ENCODE peak calls at places on chromosomes 1 and 21, in six cellular contexts. S is GM23338, T is WTC11, C is GM12878, X is K562, V is H1. J is an unnamed sample.

GRCh38 chr1:214989341-214989740 is 93.2 kb upstream of the KCNK2 start:
- DNase-seq in T (no peak), X (no peak), V (no peak), C (no peak), S (no peak), J (no peak)

GRCh38 chr1:73674945-73675561 is 522.9 kb downstream of the LRRIQ3 start:
- DNase-seq in T (no peak), V (no peak), S (peak), C (no peak), X (no peak), J (no peak)

GRCh38 chr1:117447661-117448060 is 80.4 kb downstream of the MAN1A2 start:
- DNase-seq in X (no peak), S (no peak), C (no peak), V (no peak), T (no peak), J (no peak)

GRCh38 chr21:40130476-40130875 is 263.2 kb downstream of the PCP4 start:
- DNase-seq in C (no peak), T (no peak), S (no peak), X (no peak), V (no peak), J (no peak)

GRCh38 chr1:205301842-205302588 is 19.5 kb downstream of the NUAK2 start:
- DNase-seq in V (no peak), T (no peak), X (no peak), S (no peak), C (no peak), J (no peak)

GRCh38 chr1:5286244-5286643 is 631.8 kb downstream of the AJAP1 start:
- DNase-seq in T (no peak), C (no peak), X (no peak), V (no peak), S (peak), J (no peak)

GRCh38 chr1:91511386-91511785 is 10.7 kb downstream of the CDC7 start:
- DNase-seq in V (no peak), C (no peak), T (no peak), S (peak), X (peak), J (peak)

GRCh38 chr1:34984435-34985062 is 598 bp downstream of the TMEM35B start:
- DNase-seq in T (no peak), V (no peak), X (peak), S (no peak), C (no peak), J (no peak)

GRCh38 chr21:42534901-42535378 is 21.3 kb downstream of the SLC37A1 start:
- DNase-seq in C (peak), X (no peak), V (no peak), S (no peak), T (no peak), J (no peak)

GRCh38 chr1:39692152-39693064 is 1.2 kb upstream of the HPCAL4 start:
- DNase-seq in V (no peak), T (peak), C (no peak), X (peak), S (peak), J (no peak)

GRCh38 chr1:189149547-189150375 is 1327.9 kb downstream of the BRINP3 start:
- DNase-seq in S (peak), T (peak), V (peak), C (no peak), X (peak), J (peak)

GRCh38 chr1:246724725-246725095 is 501 bp downstream of the SCCPDH start:
- DNase-seq in S (peak), T (peak), X (peak), V (no peak), C (no peak), J (no peak)

GRCh38 chr21:33763573-33763881 is 121.2 kb downstream of the ITSN1 start:
- DNase-seq in C (no peak), T (no peak), V (no peak), S (no peak), X (no peak), J (no peak)

GRCh38 chr21:33767960-33768359 is 125.7 kb downstream of the ITSN1 start:
- DNase-seq in T (no peak), V (no peak), C (no peak), X (no peak), S (no peak), J (no peak)

GRCh38 chr21:33770542-33770941 is 128.2 kb downstream of the ITSN1 start:
- DNase-seq in S (no peak), X (no peak), C (no peak), V (no peak), T (no peak), J (no peak)

GRCh38 chr21:33769057-33769456 is 126.8 kb downstream of the ITSN1 start:
- DNase-seq in T (no peak), V (no peak), S (no peak), X (no peak), C (no peak), J (no peak)

DNA sequence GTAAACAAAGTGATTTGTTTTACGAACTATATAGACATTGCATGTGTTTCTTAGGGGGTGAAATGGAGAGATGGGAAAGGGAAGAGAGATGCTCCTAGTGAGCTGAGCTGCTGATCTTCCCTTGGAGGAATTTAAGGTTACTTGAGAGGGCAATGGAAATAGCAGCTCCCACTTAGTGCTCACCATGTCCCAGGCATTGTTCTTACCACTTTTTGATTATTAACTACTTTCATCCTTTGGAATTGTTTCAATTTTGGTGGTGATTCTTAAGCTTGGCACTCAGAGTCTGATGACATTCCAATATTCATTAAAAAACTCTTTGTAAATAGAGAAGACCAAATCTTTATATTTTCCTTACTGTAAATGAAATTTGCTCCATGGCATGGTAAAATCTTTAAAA is 124.9 kb downstream of the ITSN1 start:
- DNase-seq in S (no peak), X (no peak), V (no peak), T (no peak), C (no peak), J (no peak)
- TF ChIP-seq CREB1 in S (no peak), X (no peak), V (no peak), T (no peak), C (no peak), J (no peak)

GRCh38 chr1:203557958-203558760 is 64.2 kb downstream of the OPTC start:
- DNase-seq in S (no peak), X (no peak), C (no peak), T (no peak), V (no peak), J (no peak)

GRCh38 chr1:203563291-203563690 is 63.3 kb upstream of the ATP2B4 start:
- DNase-seq in X (no peak), V (no peak), S (no peak), C (no peak), T (no peak), J (no peak)

GRCh38 chr1:203557390-203557789 is 63.4 kb downstream of the OPTC start:
- DNase-seq in T (no peak), X (no peak), C (no peak), S (no peak), V (no peak), J (no peak)

GRCh38 chr1:203556047-203556851 is 62.3 kb downstream of the OPTC start:
- DNase-seq in C (no peak), V (no peak), S (peak), X (no peak), T (peak), J (no peak)

DNA sequence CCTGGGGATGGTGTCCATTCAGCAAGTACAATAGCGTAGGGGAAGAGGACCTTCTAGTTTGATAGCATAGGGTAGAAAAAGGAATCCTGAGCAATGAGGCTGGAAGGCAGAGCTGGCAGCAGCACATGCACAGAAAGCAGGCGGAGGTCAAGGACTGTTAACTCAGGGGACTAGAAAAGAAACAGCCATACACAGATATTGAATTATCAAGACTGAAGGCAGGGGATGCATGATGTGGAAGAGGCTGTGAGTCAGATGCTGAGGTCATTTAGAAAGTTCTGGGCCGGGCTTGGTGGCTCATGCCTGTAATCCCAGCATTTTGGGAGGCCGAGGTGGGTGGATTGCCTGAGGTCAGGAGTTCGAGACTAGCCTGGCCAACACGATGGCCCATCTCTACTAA is 65.6 kb downstream of the OPTC start:
- DNase-seq in T (no peak), S (no peak), V (no peak), C (no peak), X (no peak), J (no peak)
- TF ChIP-seq CREB1 in T (no peak), S (no peak), V (no peak), C (no peak), X (no peak), J (no peak)

GRCh38 chr21:46500224-46500861 is 41.7 kb downstream of the DIP2A start:
- DNase-seq in X (peak), C (no peak), S (no peak), V (no peak), T (no peak), J (peak)
- TF ChIP-seq CREB1 in X (no peak), C (no peak), S (no peak), V (no peak), T (no peak), J (no peak)

GRCh38 chr1:41492341-41492848 is 7.9 kb upstream of the EDN2 start:
- DNase-seq in C (no peak), T (peak), X (peak), V (no peak), S (peak), J (no peak)

GRCh38 chr1:41493626-41494350 is 9.3 kb upstream of the EDN2 start:
- DNase-seq in C (no peak), X (peak), V (no peak), S (no peak), T (no peak), J (no peak)

GRCh38 chr1:41490911-41491310 is 6.4 kb upstream of the EDN2 start:
- DNase-seq in T (no peak), S (no peak), X (no peak), C (no peak), V (no peak), J (no peak)

GRCh38 chr1:41494351-41495170 is 10.1 kb upstream of the EDN2 start:
- DNase-seq in S (no peak), C (no peak), V (no peak), X (no peak), T (no peak), J (no peak)

GRCh38 chr1:41493117-41493536 is 8.6 kb upstream of the EDN2 start:
- DNase-seq in X (peak), S (no peak), V (no peak), T (no peak), C (no peak), J (no peak)
- TF ChIP-seq CREB1 in X (peak), S (no peak), V (no peak), T (no peak), C (no peak), J (no peak)

GRCh38 chr1:22207605-22208264 is 64.8 kb upstream of the WNT4 start:
- DNase-seq in C (no peak), V (no peak), X (no peak), S (peak), T (no peak), J (no peak)
- TF ChIP-seq CREB1 in C (no peak), V (no peak), X (no peak), S (no peak), T (no peak), J (no peak)

GRCh38 chr1:155954645-155955044 is 13.2 kb downstream of the RXFP4 start:
- DNase-seq in S (no peak), C (no peak), T (no peak), X (no peak), V (no peak), J (no peak)

GRCh38 chr1:155952505-155952890 is 11.1 kb downstream of the RXFP4 start:
- DNase-seq in X (no peak), T (no peak), C (no peak), S (no peak), V (no peak), J (no peak)

GRCh38 chr1:155947741-155948140 is 6.3 kb downstream of the RXFP4 start:
- DNase-seq in X (no peak), S (no peak), C (no peak), V (no peak), T (no peak), J (no peak)

GRCh38 chr1:155950829-155951228 is 9.4 kb downstream of the RXFP4 start:
- DNase-seq in X (no peak), T (no peak), S (no peak), V (no peak), C (no peak), J (no peak)

DNA sequence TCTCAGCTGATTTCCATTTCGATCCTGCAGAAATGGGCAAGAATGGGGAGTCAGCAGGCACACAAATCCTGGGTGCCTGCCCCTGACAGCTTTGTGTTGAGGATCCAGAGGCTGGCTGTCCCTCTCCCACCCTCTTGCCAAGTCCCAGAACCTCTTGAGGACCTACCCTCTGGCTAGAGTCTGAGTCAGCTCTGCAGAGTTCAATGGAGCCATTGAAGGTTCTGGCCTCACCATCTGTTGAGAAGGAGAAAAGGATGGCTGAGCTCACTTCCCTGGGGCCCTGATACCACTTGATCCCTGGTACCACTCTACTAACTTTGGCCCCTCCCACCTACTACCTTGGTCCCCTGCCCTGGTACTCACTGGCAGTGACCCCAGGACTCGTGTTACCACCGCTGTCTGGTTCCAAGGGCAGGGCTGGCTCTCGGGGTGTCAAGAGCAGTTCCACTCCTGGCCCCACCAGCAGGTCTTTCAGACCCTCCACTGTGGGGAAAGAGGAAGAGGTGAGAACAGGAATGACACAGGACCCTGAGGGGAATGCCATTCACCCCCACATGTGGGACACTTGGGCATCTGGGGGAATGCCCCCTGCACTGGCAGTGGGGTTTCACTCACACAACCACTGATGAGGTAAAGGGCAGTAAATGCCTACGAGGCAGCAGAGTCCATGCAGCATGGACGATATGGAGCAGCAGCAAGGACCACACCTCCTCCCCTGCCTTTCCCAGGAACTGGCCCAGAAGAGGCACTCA is 10.5 kb downstream of the RXFP4 start:
- DNase-seq in S (no peak), X (no peak), V (no peak), C (no peak), T (no peak), J (no peak)
- TF ChIP-seq CREB1 in S (no peak), X (no peak), V (no peak), C (no peak), T (no peak), J (no peak)

DNA sequence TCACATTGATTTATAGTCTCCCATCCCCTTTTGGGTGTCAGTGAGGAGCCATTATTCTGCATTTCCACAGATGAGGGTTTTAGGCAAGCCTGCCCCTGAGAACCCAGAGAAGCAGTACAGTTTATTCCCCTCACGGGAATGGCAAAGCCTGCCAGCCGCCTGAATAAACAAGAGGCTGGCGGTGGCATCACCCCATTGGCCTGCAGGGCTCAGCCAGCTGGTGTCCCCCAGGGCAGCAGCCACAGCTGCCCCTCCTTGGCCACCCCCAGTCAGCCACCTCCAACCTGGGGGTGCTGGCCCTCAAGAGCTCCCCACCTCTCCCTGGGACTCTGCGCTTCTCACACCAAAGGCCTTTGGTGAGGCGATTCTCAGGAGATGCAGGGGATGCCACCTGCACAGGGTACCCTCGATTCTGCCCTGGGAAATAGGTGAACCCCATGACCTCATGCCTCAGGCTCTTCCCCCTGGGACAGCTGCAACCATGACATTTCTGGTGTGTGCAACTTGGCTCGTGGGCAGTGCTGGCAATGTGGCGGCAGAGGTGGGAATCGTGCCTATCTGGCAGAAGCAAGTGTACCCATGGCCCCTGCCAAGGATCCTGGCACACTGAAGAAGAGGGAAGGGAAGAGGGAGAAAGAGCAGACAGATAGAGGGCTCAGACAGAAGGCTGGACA is 14.0 kb downstream of the OLFML2B start:
- DNase-seq in T (no peak), C (no peak), X (no peak), V (no peak), S (no peak), J (no peak)
- TF ChIP-seq CREB1 in T (no peak), C (no peak), X (no peak), V (no peak), S (no peak), J (no peak)

DNA sequence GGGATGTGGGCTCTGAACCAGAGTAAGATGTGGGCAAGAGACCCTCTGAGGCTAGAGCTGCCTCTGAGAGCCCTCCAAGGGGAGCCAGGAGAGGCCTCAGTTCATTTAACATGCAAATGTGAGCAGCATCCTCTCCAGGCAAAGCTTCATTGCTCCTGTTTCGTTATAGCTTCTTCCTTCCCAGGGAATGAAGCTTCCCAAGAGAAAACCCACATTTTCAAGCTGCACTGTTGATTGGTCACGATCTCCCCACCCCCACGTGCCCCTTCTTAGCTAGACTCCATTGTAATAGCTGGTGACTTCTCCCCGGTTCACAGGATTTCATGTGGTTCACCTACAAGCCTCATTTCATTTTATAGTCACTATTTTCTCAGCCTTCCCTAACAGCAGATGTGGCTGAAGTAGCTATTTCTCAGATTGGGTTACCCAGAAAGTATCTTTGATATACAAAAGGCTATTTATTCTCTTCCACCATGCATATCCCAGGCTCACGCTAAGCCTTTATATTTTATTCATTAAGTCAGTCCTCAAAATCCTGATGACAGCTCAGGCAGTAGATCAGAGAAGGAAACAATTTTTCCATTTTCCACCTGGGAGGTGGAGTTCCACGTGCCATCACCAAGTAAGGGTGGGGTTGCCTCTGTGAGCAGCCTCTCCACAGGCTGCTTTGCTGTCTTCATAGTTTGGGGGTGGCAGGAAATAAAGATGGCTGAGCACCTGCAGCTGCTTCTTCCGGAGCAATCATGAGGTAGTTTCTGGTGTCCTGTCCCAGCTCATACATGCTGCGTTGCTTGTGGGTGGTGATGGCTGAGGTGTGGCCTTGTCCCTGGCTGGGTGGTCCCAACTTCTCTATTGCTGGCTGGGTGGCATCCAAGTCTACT is 178.3 kb upstream of the RAB4A start:
- DNase-seq in X (no peak), V (no peak), T (no peak), C (no peak), S (peak), J (no peak)
- TF ChIP-seq CREB1 in X (no peak), V (no peak), T (no peak), C (no peak), S (no peak), J (no peak)